ENCODE peak calls at places on chromosome 7, in four cellular contexts. Z is GM23248, J is neural progenitor cell, K is GM23338. I is an unnamed sample. For H3K4me1, the result is how much of the 10 kb centered on the place peaks cover.

GRCh38 chr7:149310113-149310836 is 48.3 kb downstream of the ZNF783 start:
- DNase-seq in K (peak), Z (peak), J (no peak), I (peak)

GRCh38 chr7:51013218-51013786 is 230.6 kb upstream of the GRB10 start:
- DNase-seq in J (no peak), Z (no peak), K (no peak), I (no peak)

GRCh38 chr7:117323585-117323876 is 673 bp upstream of the WNT2 start:
- DNase-seq in J (peak), K (peak), Z (no peak), I (peak)

GRCh38 chr7:4682621-4683042 is 537 bp downstream of the FOXK1 start:
- DNase-seq in J (no peak), K (peak), Z (peak), I (peak)

GRCh38 chr7:98038731-98039130 is 48.7 kb upstream of the OCM2 start:
- DNase-seq in K (no peak), J (no peak), Z (no peak), I (no peak)

GRCh38 chr7:42055171-42055570 is 181.8 kb downstream of the GLI3 start:
- DNase-seq in Z (no peak), J (no peak), K (no peak), I (peak)

GRCh38 chr7:156148547-156148946 is 336.3 kb upstream of the SHH start:
- DNase-seq in K (no peak), Z (no peak), J (no peak), I (no peak)

GRCh38 chr7:38753347-38753746 is 122.2 kb upstream of the AMPH start:
- DNase-seq in Z (no peak), K (no peak), J (no peak), I (no peak)

GRCh38 chr7:143355450-143356385 is 6.8 kb downstream of the FAM131B start:
- DNase-seq in K (peak), Z (no peak), J (no peak), I (no peak)

GRCh38 chr7:108014747-108015682 is 12.1 kb upstream of the LAMB1 start:
- DNase-seq in Z (peak), K (no peak), J (no peak), I (peak)

GRCh38 chr7:45184326-45185027 is 26.9 kb downstream of the RAMP3 start:
- DNase-seq in Z (no peak), K (no peak), J (no peak), I (no peak)

GRCh38 chr7:126493801-126494200 is 758.9 kb downstream of the GRM8 start:
- DNase-seq in Z (no peak), J (no peak), K (no peak), I (no peak)

GRCh38 chr7:55306331-55306730 is 58.8 kb upstream of the LANCL2 start:
- DNase-seq in Z (peak), K (no peak), J (no peak), I (peak)

GRCh38 chr7:82131224-82131623 is 312.4 kb downstream of the CACNA2D1 start:
- DNase-seq in K (no peak), J (no peak), Z (peak), I (no peak)

GRCh38 chr7:1283941-1284742 is 51.5 kb downstream of the UNCX start:
- DNase-seq in Z (no peak), J (no peak), K (no peak), I (no peak)

GRCh38 chr7:92137531-92137930 is 3.3 kb upstream of the CYP51A1 start:
- DNase-seq in J (no peak), K (no peak), Z (no peak), I (peak)

GRCh38 chr7:1839701-1840100 is 169.6 kb downstream of the ELFN1 start:
- DNase-seq in K (no peak), J (no peak), Z (no peak), I (no peak)

GRCh38 chr7:2509298-2509906 is 10.2 kb upstream of the LFNG start:
- DNase-seq in K (no peak), J (peak), Z (no peak), I (no peak)

GRCh38 chr7:23315366-23315765 is 16.2 kb downstream of the MALSU1 start:
- DNase-seq in J (no peak), Z (no peak), K (no peak), I (peak)

GRCh38 chr7:19561121-19561805 is 147.6 kb downstream of the POLR1F start:
- DNase-seq in Z (peak), K (no peak), J (no peak), I (no peak)

GRCh38 chr7:18831381-18831901 is 286.0 kb downstream of the TWIST1 start:
- DNase-seq in Z (no peak), J (no peak), K (no peak), I (no peak)

GRCh38 chr7:46752881-46753366 is 829.0 kb downstream of the TNS3 start:
- DNase-seq in J (no peak), Z (peak), K (no peak), I (peak)

GRCh38 chr7:155227788-155228458 is 69.8 kb upstream of the INSIG1 start:
- DNase-seq in J (peak), Z (no peak), K (peak), I (no peak)

GRCh38 chr7:131544449-131545425 is 11.7 kb downstream of the PODXL start:
- DNase-seq in Z (peak), K (peak), J (no peak), I (no peak)

GRCh38 chr7:1979591-1980560 is 252.9 kb downstream of the MAD1L1 start:
- DNase-seq in K (peak), Z (no peak), J (no peak), I (no peak)

GRCh38 chr7:49876202-49876601 is 102.8 kb downstream of the VWC2 start:
- DNase-seq in K (no peak), Z (no peak), J (no peak), I (no peak)

GRCh38 chr7:36305648-36306047 is 84.0 kb upstream of the ANLN start:
- DNase-seq in J (no peak), Z (no peak), K (no peak), I (no peak)

GRCh38 chr7:112377607-112378006 is 72.7 kb upstream of the IFRD1 start:
- DNase-seq in K (no peak), J (no peak), Z (no peak), I (no peak)

GRCh38 chr7:144011458-144012230 is 11.5 kb downstream of the OR6B1 start:
- DNase-seq in J (no peak), Z (peak), K (no peak), I (no peak)

GRCh38 chr7:129401228-129401967 is 32.8 kb upstream of the STRIP2 start:
- DNase-seq in Z (peak), J (no peak), K (no peak), I (no peak)

GRCh38 chr7:30815016-30815854 is 44.0 kb downstream of the MINDY4 start:
- DNase-seq in Z (peak), J (no peak), K (no peak), I (no peak)

GRCh38 chr7:82715344-82715743 is 271.8 kb upstream of the CACNA2D1 start:
- DNase-seq in J (no peak), Z (no peak), K (no peak), I (no peak)

GRCh38 chr7:65409363-65409762 is 35.7 kb downstream of the ZNF92 start:
- DNase-seq in Z (no peak), K (no peak), J (no peak), I (no peak)

GRCh38 chr7:148669907-148670306 is 28.8 kb upstream of the CUL1 start:
- DNase-seq in J (no peak), K (no peak), Z (no peak), I (no peak)

GRCh38 chr7:2138146-2138765 is 94.5 kb downstream of the MAD1L1 start:
- DNase-seq in J (no peak), K (no peak), Z (no peak), I (no peak)

GRCh38 chr7:28041508-28042314 is 138.9 kb downstream of the JAZF1 start:
- DNase-seq in J (no peak), Z (peak), K (no peak), I (peak)

GRCh38 chr7:151680810-151681209 is 161.1 kb upstream of the RHEB start:
- DNase-seq in Z (peak), J (no peak), K (no peak), I (no peak)

GRCh38 chr7:77580762-77581350 is 43.8 kb downstream of the PTPN12 start:
- DNase-seq in J (no peak), K (no peak), Z (peak), I (peak)

GRCh38 chr7:17207220-17207619 is 91.2 kb upstream of the AHR start:
- DNase-seq in K (no peak), Z (no peak), J (no peak), I (peak)

GRCh38 chr7:8532116-8532515 is 98.7 kb downstream of the NXPH1 start:
- DNase-seq in Z (no peak), K (no peak), J (no peak), I (no peak)

GRCh38 chr7:8536431-8536830 is 103.0 kb downstream of the NXPH1 start:
- DNase-seq in J (no peak), K (peak), Z (no peak), I (no peak)
- H3K4me3 ChIP-seq in J (no peak), K (no peak), Z (no peak), I (no peak)

GRCh38 chr7:127619681-127620405 is 1.9 kb upstream of the PAX4 start:
- DNase-seq in K (peak), J (peak), Z (peak), I (no peak)
- H3K4me2 ChIP-seq in K (peak), J (peak), Z (no peak), I (no peak)

GRCh38 chr7:101517304-101517703 is 111.8 kb downstream of the MYL10 start:
- DNase-seq in Z (no peak), K (no peak), J (no peak), I (no peak)

GRCh38 chr7:101521430-101521925 is 107.6 kb downstream of the MYL10 start:
- DNase-seq in Z (no peak), J (no peak), K (no peak), I (no peak)

GRCh38 chr7:101516849-101517248 is 112.2 kb downstream of the MYL10 start:
- DNase-seq in K (peak), Z (no peak), J (peak), I (no peak)

GRCh38 chr7:101519324-101520017 is 109.6 kb downstream of the MYL10 start:
- DNase-seq in Z (peak), J (no peak), K (no peak), I (peak)

GRCh38 chr7:101518348-101518747 is 110.7 kb downstream of the MYL10 start:
- DNase-seq in Z (no peak), K (no peak), J (no peak), I (peak)
- H3K4me1 ChIP-seq in Z (under half), K (under half), J (under half), I (under half)

GRCh38 chr7:157692156-157693011 is 355.6 kb downstream of the DNAJB6 start:
- DNase-seq in J (peak), Z (no peak), K (no peak), I (no peak)
- H3K4me3 ChIP-seq in J (peak), Z (no peak), K (peak), I (no peak)

DNA sequence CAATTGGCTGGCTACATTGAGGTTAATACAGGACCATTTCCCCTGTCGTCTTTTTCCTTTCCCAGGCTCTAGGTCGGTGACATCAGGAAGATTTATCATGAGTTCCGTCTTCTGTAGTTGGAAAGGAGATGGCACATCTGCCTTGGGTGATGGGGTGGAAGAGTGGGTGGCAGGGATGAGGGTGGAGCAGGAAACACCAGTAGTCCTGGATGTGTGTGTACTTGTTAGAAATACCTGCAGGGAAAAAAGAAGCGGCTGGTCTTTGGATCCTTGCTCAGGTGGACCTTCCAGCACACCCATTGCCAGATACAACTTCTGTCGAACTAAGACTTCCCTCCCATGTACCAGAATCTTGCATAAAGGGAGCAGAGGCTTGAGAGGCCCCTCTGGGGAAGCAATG is 516.9 kb upstream of the GALNT17 start:
- DNase-seq in Z (no peak), J (no peak), K (no peak), I (no peak)
- H3K4me2 ChIP-seq in Z (no peak), J (peak), K (no peak), I (peak)

GRCh38 chr7:22223841-22224240 is 133.1 kb downstream of the RAPGEF5 start:
- DNase-seq in Z (no peak), J (no peak), K (no peak), I (peak)
- H3K4me1 ChIP-seq in Z (under half), J (under half), K (under half), I (under half)

DNA sequence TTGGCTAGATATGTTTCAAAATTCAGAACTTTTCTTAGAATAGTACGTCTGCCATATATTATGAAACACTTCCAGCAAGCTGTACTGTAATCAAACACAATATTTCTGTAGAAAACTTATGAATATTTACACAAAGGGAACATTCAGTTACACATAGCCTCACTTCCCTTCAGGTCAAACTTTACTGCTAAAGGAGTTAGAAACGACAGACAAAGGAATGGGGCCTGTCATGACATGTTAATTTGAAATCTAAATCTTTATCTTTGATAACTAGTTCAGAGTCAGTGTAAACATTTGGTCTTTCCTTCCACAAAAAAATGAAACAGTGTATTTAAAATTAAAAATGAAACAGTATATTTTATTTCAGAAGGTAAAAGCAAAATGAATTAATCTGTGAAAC is 1.0 kb upstream of the CROT start:
- DNase-seq in K (no peak), J (no peak), Z (no peak), I (no peak)
- H3K4me3 ChIP-seq in K (peak), J (peak), Z (peak), I (peak)

GRCh38 chr7:157469181-157470016 is 132.6 kb downstream of the DNAJB6 start:
- DNase-seq in J (no peak), Z (no peak), K (no peak), I (no peak)

GRCh38 chr7:157472311-157473050 is 135.7 kb downstream of the DNAJB6 start:
- DNase-seq in J (no peak), K (no peak), Z (no peak), I (no peak)

GRCh38 chr7:157470017-157470322 is 133.2 kb downstream of the DNAJB6 start:
- DNase-seq in J (no peak), K (no peak), Z (no peak), I (no peak)

GRCh38 chr7:157471259-157472125 is 134.7 kb downstream of the DNAJB6 start:
- DNase-seq in K (no peak), J (no peak), Z (no peak), I (no peak)

GRCh38 chr7:157470699-157471098 is 133.9 kb downstream of the DNAJB6 start:
- DNase-seq in Z (no peak), K (no peak), J (no peak), I (no peak)
- H3K4me2 ChIP-seq in Z (no peak), K (no peak), J (no peak), I (no peak)

I was measured in astrocyte.